ENCODE peak calls at places on chromosomes 3 and 15, in eight cellular contexts. One of them, this sample, is unnamed.

GRCh38 chr3:81040107-81040506 is 721.3 kb downstream of the GBE1 start:
- DNase-seq in AG04450: no peak
- DNase-seq in IMR-90: no peak
- DNase-seq in fibroblast of pulmonary artery: no peak
- DNase-seq in neural progenitor cell: no peak
- DNase-seq in ovary: no peak
- DNase-seq in astrocyte of the spinal cord: no peak
- DNase-seq in cardiac muscle cell: no peak
- DNase-seq in this sample: no peak

GRCh38 chr15:52093539-52094502 is 18.8 kb downstream of the BCL2L10 start:
- DNase-seq in AG04450: peak
- DNase-seq in IMR-90: peak
- DNase-seq in fibroblast of pulmonary artery: peak
- DNase-seq in neural progenitor cell: no peak
- DNase-seq in ovary: peak
- DNase-seq in astrocyte of the spinal cord: peak
- DNase-seq in cardiac muscle cell: peak
- DNase-seq in this sample: peak

GRCh38 chr3:27454914-27455313 is 29.3 kb downstream of the SLC4A7 start:
- DNase-seq in AG04450: no peak
- DNase-seq in IMR-90: peak
- DNase-seq in fibroblast of pulmonary artery: peak
- DNase-seq in neural progenitor cell: no peak
- DNase-seq in ovary: no peak
- DNase-seq in astrocyte of the spinal cord: peak
- DNase-seq in cardiac muscle cell: peak
- DNase-seq in this sample: no peak

GRCh38 chr3:67462185-67462584 is 192.2 kb downstream of the SUCLG2 start:
- DNase-seq in AG04450: no peak
- DNase-seq in IMR-90: no peak
- DNase-seq in fibroblast of pulmonary artery: no peak
- DNase-seq in neural progenitor cell: no peak
- DNase-seq in ovary: no peak
- DNase-seq in astrocyte of the spinal cord: no peak
- DNase-seq in cardiac muscle cell: no peak
- DNase-seq in this sample: no peak

GRCh38 chr15:29123171-29123570 is 146.5 kb downstream of the NSMCE3 start:
- DNase-seq in AG04450: no peak
- DNase-seq in IMR-90: no peak
- DNase-seq in fibroblast of pulmonary artery: no peak
- DNase-seq in neural progenitor cell: no peak
- DNase-seq in ovary: no peak
- DNase-seq in astrocyte of the spinal cord: no peak
- DNase-seq in cardiac muscle cell: no peak
- DNase-seq in this sample: no peak

GRCh38 chr3:169118666-169119370 is 544.7 kb downstream of the MECOM start:
- DNase-seq in AG04450: no peak
- DNase-seq in IMR-90: peak
- DNase-seq in fibroblast of pulmonary artery: no peak
- DNase-seq in neural progenitor cell: no peak
- DNase-seq in ovary: no peak
- DNase-seq in astrocyte of the spinal cord: no peak
- DNase-seq in cardiac muscle cell: no peak
- DNase-seq in this sample: no peak

GRCh38 chr15:66172339-66172980 is 81.1 kb downstream of the MEGF11 start:
- DNase-seq in AG04450: no peak
- DNase-seq in IMR-90: no peak
- DNase-seq in fibroblast of pulmonary artery: no peak
- DNase-seq in neural progenitor cell: no peak
- DNase-seq in ovary: no peak
- DNase-seq in astrocyte of the spinal cord: no peak
- DNase-seq in cardiac muscle cell: no peak
- DNase-seq in this sample: no peak

GRCh38 chr3:155598671-155599070 is 146.2 kb downstream of the PLCH1 start:
- DNase-seq in AG04450: no peak
- DNase-seq in IMR-90: no peak
- DNase-seq in fibroblast of pulmonary artery: no peak
- DNase-seq in neural progenitor cell: no peak
- DNase-seq in ovary: no peak
- DNase-seq in astrocyte of the spinal cord: no peak
- DNase-seq in cardiac muscle cell: no peak
- DNase-seq in this sample: no peak

GRCh38 chr15:37104413-37105392 is 4.4 kb upstream of the MEIS2 start:
- DNase-seq in AG04450: no peak
- DNase-seq in IMR-90: no peak
- DNase-seq in fibroblast of pulmonary artery: no peak
- DNase-seq in neural progenitor cell: peak
- DNase-seq in ovary: no peak
- DNase-seq in astrocyte of the spinal cord: no peak
- DNase-seq in cardiac muscle cell: peak
- DNase-seq in this sample: no peak

GRCh38 chr15:37107754-37108724 is 7.7 kb upstream of the MEIS2 start:
- DNase-seq in AG04450: no peak
- DNase-seq in IMR-90: no peak
- DNase-seq in fibroblast of pulmonary artery: no peak
- DNase-seq in neural progenitor cell: no peak
- DNase-seq in ovary: no peak
- DNase-seq in astrocyte of the spinal cord: no peak
- DNase-seq in cardiac muscle cell: peak
- DNase-seq in this sample: no peak

GRCh38 chr15:37107071-37107753 is 6.9 kb upstream of the MEIS2 start:
- DNase-seq in AG04450: no peak
- DNase-seq in IMR-90: no peak
- DNase-seq in fibroblast of pulmonary artery: peak
- DNase-seq in neural progenitor cell: no peak
- DNase-seq in ovary: no peak
- DNase-seq in astrocyte of the spinal cord: no peak
- DNase-seq in cardiac muscle cell: peak
- DNase-seq in this sample: no peak

GRCh38 chr15:37105795-37106333 is 5.5 kb upstream of the MEIS2 start:
- DNase-seq in AG04450: no peak
- DNase-seq in IMR-90: no peak
- DNase-seq in fibroblast of pulmonary artery: no peak
- DNase-seq in neural progenitor cell: no peak
- DNase-seq in ovary: no peak
- DNase-seq in astrocyte of the spinal cord: no peak
- DNase-seq in cardiac muscle cell: peak
- DNase-seq in this sample: no peak

DNA sequence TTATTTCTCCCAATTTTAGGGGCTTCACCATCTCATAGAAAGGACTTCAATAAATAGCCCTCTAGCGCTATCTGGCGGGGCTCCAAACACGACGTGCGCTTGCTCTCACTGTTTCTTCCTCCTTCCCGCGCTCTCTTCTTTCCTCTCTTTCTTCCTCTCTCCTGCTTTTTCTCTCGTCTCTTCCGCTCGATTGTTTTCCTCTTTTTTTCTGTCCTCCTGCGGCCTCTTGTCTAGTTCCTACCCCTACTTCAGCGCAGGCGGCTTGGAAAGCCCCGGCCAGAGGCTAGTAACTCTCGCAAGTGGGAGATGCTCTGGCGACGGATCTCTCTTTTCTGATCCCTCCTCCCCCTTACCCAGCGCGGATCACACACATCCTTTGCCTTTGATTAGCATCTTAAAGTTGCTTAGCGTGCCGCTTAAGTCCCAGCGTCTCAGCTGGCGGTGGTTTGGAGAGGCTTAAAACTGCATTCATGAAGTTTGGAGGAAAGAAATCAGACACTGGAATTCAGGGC is 6.2 kb upstream of the MEIS2 start:
- DNase-seq in AG04450: no peak
- DNase-seq in IMR-90: peak
- DNase-seq in fibroblast of pulmonary artery: peak
- DNase-seq in neural progenitor cell: peak
- DNase-seq in ovary: peak
- DNase-seq in astrocyte of the spinal cord: peak
- DNase-seq in cardiac muscle cell: peak
- DNase-seq in this sample: no peak
- TF ChIP-seq CTCF in AG04450: peak
- TF ChIP-seq CTCF in IMR-90: peak
- TF ChIP-seq CTCF in fibroblast of pulmonary artery: peak
- TF ChIP-seq CTCF in neural progenitor cell: peak
- TF ChIP-seq CTCF in ovary: no peak
- TF ChIP-seq CTCF in astrocyte of the spinal cord: peak
- TF ChIP-seq CTCF in cardiac muscle cell: peak
- TF ChIP-seq CTCF in this sample: peak

GRCh38 chr15:40289140-40289775 is 6.4 kb upstream of the ANKRD63 start:
- DNase-seq in AG04450: no peak
- DNase-seq in IMR-90: no peak
- DNase-seq in fibroblast of pulmonary artery: no peak
- DNase-seq in neural progenitor cell: no peak
- DNase-seq in ovary: no peak
- DNase-seq in astrocyte of the spinal cord: no peak
- DNase-seq in cardiac muscle cell: no peak
- DNase-seq in this sample: no peak

GRCh38 chr15:40293006-40293405 is 10.1 kb upstream of the ANKRD63 start:
- DNase-seq in AG04450: no peak
- DNase-seq in IMR-90: no peak
- DNase-seq in fibroblast of pulmonary artery: no peak
- DNase-seq in neural progenitor cell: no peak
- DNase-seq in ovary: no peak
- DNase-seq in astrocyte of the spinal cord: no peak
- DNase-seq in cardiac muscle cell: no peak
- DNase-seq in this sample: no peak

GRCh38 chr15:40292246-40292645 is 9.4 kb upstream of the ANKRD63 start:
- DNase-seq in AG04450: no peak
- DNase-seq in IMR-90: no peak
- DNase-seq in fibroblast of pulmonary artery: no peak
- DNase-seq in neural progenitor cell: no peak
- DNase-seq in ovary: no peak
- DNase-seq in astrocyte of the spinal cord: no peak
- DNase-seq in cardiac muscle cell: no peak
- DNase-seq in this sample: no peak

GRCh38 chr15:40290540-40291087 is 7.8 kb upstream of the ANKRD63 start:
- DNase-seq in AG04450: no peak
- DNase-seq in IMR-90: no peak
- DNase-seq in fibroblast of pulmonary artery: no peak
- DNase-seq in neural progenitor cell: no peak
- DNase-seq in ovary: no peak
- DNase-seq in astrocyte of the spinal cord: no peak
- DNase-seq in cardiac muscle cell: no peak
- DNase-seq in this sample: no peak

DNA sequence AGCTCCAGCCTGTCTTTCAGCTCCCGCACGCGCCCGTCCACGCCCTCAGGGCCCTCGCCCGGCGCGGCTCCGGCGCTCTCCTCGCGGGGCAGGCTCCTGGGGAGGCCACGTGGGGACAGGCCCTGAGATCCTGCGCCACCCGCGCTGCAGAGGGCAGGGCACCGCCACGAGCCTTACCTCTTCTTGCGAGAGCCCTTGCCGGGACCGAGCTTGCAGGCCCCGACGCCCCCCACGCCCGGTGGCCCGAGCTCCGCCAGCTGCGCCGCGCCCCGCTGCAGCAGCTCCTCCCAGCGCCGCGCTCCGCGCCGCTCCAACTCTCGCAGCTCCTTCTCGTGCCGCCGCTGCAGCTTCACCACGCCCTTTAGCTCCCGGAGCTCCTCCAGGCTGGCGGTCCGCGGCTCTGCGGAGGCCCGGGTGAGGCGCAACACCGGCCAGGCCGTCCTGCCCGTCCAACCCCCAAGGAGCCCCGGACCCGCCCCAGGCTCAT is 8.3 kb upstream of the ANKRD63 start:
- DNase-seq in AG04450: peak
- DNase-seq in IMR-90: peak
- DNase-seq in fibroblast of pulmonary artery: peak
- DNase-seq in neural progenitor cell: peak
- DNase-seq in ovary: no peak
- DNase-seq in astrocyte of the spinal cord: peak
- DNase-seq in cardiac muscle cell: peak
- DNase-seq in this sample: no peak
- H3K4me3 ChIP-seq in AG04450: peak
- H3K4me3 ChIP-seq in IMR-90: peak
- H3K4me3 ChIP-seq in fibroblast of pulmonary artery: peak
- H3K4me3 ChIP-seq in neural progenitor cell: peak
- H3K4me3 ChIP-seq in ovary: peak
- H3K4me3 ChIP-seq in astrocyte of the spinal cord: peak
- H3K4me3 ChIP-seq in cardiac muscle cell: no peak
- H3K4me3 ChIP-seq in this sample: peak

DNA sequence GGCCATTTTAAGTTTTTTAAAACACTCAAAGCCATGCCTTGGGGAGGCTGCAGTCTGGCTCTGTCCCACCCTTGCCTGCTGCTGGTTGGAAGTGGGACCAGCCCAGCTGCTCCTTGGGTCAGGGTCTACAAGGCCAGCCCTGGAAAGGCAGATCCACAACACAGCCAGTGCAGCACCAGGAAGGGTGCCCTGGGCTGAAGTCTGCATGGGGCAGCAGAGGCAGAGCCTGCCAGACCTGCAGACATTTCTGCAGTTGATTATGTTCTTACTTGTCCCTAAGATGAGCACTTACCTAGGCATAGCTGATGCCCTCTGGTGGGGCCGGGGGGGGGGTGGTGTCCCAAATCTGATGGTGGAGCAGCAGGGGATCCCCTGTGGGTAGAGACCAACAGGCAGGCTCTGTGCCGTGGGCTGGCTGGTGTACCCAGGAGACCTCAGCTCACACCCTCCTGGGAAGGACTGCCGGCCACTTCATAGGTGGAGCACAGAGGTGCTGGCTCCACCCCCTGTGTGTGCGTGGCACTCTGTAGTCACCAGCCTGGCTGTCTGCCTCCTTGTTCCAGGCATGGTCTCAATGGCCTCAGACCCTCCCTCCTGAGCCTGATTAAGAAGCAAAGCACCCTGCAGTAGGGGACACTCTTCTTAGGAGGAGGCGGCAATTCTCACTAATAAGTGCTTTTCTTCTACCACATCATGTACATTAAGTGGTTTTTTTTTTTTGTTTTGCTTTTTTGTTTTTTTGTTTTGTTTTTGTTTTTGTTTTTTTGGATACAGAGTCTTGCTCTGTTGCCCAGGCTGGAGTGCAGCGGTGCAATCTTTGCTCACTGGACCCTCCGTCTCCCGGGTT is 97.4 kb upstream of the KLF13 start:
- DNase-seq in AG04450: no peak
- DNase-seq in IMR-90: no peak
- DNase-seq in fibroblast of pulmonary artery: no peak
- DNase-seq in neural progenitor cell: peak
- DNase-seq in ovary: no peak
- DNase-seq in astrocyte of the spinal cord: no peak
- DNase-seq in cardiac muscle cell: no peak
- DNase-seq in this sample: no peak
- TF ChIP-seq CTCF in AG04450: no peak
- TF ChIP-seq CTCF in IMR-90: no peak
- TF ChIP-seq CTCF in fibroblast of pulmonary artery: no peak
- TF ChIP-seq CTCF in neural progenitor cell: no peak
- TF ChIP-seq CTCF in ovary: no peak
- TF ChIP-seq CTCF in astrocyte of the spinal cord: no peak
- TF ChIP-seq CTCF in cardiac muscle cell: no peak
- TF ChIP-seq CTCF in this sample: no peak

GRCh38 chr3:158098834-158099424 is 7.3 kb downstream of the SHOX2 start:
- DNase-seq in AG04450: no peak
- DNase-seq in IMR-90: no peak
- DNase-seq in fibroblast of pulmonary artery: no peak
- DNase-seq in neural progenitor cell: peak
- DNase-seq in ovary: no peak
- DNase-seq in astrocyte of the spinal cord: no peak
- DNase-seq in cardiac muscle cell: no peak
- DNase-seq in this sample: no peak

GRCh38 chr3:158095302-158095997 is 10.8 kb downstream of the SHOX2 start:
- DNase-seq in AG04450: no peak
- DNase-seq in IMR-90: no peak
- DNase-seq in fibroblast of pulmonary artery: no peak
- DNase-seq in neural progenitor cell: peak
- DNase-seq in ovary: no peak
- DNase-seq in astrocyte of the spinal cord: no peak
- DNase-seq in cardiac muscle cell: no peak
- DNase-seq in this sample: no peak

GRCh38 chr3:158097571-158098553 is 8.4 kb downstream of the SHOX2 start:
- DNase-seq in AG04450: no peak
- DNase-seq in IMR-90: peak
- DNase-seq in fibroblast of pulmonary artery: peak
- DNase-seq in neural progenitor cell: peak
- DNase-seq in ovary: no peak
- DNase-seq in astrocyte of the spinal cord: peak
- DNase-seq in cardiac muscle cell: peak
- DNase-seq in this sample: peak

GRCh38 chr3:158094917-158095301 is 11.3 kb downstream of the SHOX2 start:
- DNase-seq in AG04450: no peak
- DNase-seq in IMR-90: no peak
- DNase-seq in fibroblast of pulmonary artery: no peak
- DNase-seq in neural progenitor cell: peak
- DNase-seq in ovary: no peak
- DNase-seq in astrocyte of the spinal cord: no peak
- DNase-seq in cardiac muscle cell: no peak
- DNase-seq in this sample: no peak

GRCh38 chr3:158097141-158097540 is 9.1 kb downstream of the SHOX2 start:
- DNase-seq in AG04450: no peak
- DNase-seq in IMR-90: no peak
- DNase-seq in fibroblast of pulmonary artery: no peak
- DNase-seq in neural progenitor cell: no peak
- DNase-seq in ovary: no peak
- DNase-seq in astrocyte of the spinal cord: peak
- DNase-seq in cardiac muscle cell: no peak
- DNase-seq in this sample: no peak
- H3K4me3 ChIP-seq in AG04450: no peak
- H3K4me3 ChIP-seq in IMR-90: no peak
- H3K4me3 ChIP-seq in fibroblast of pulmonary artery: no peak
- H3K4me3 ChIP-seq in neural progenitor cell: no peak
- H3K4me3 ChIP-seq in ovary: no peak
- H3K4me3 ChIP-seq in astrocyte of the spinal cord: no peak
- H3K4me3 ChIP-seq in cardiac muscle cell: peak
- H3K4me3 ChIP-seq in this sample: no peak